ENCODE peak calls at places on chromosomes 7 and 10, in five cellular contexts. U is HepG2, Y is SK-N-SH, S is GM12878, D is K562. J is an unnamed sample.

GRCh38 chr7:101816499-101817030 is 861 bp upstream of the CUX1 start:
- DNase-seq in S (no peak), Y (peak), D (peak), U (no peak), J (no peak)

GRCh38 chr7:596071-596818 is 76.6 kb upstream of the PDGFA start:
- DNase-seq in D (no peak), U (no peak), Y (no peak), S (no peak), J (no peak)

GRCh38 chr10:70602665-70603438 is at the start of gene PRF1:
- DNase-seq in D (peak), S (no peak), Y (no peak), U (peak), J (no peak)

GRCh38 chr7:108875139-108875538 is 305.5 kb downstream of the DNAJB9 start:
- DNase-seq in D (peak), S (no peak), Y (peak), U (no peak), J (no peak)

GRCh38 chr7:51472873-51473272 is 156.3 kb upstream of the COBL start:
- DNase-seq in S (no peak), D (no peak), Y (no peak), U (no peak), J (peak)

GRCh38 chr10:46268076-46268881 is 18.5 kb upstream of the ANTXRL start:
- DNase-seq in S (peak), Y (no peak), U (no peak), D (no peak), J (no peak)

GRCh38 chr7:22549667-22550513 is 49.9 kb upstream of the STEAP1B start:
- DNase-seq in D (no peak), U (peak), Y (peak), S (no peak), J (no peak)

GRCh38 chr10:69571618-69572158 is 1.5 kb downstream of the NEUROG3 start:
- DNase-seq in U (no peak), S (no peak), D (no peak), Y (peak), J (no peak)

GRCh38 chr10:79052311-79053080 is 16.3 kb upstream of the ZMIZ1 start:
- DNase-seq in S (no peak), U (peak), D (peak), Y (peak), J (no peak)

GRCh38 chr7:73907554-73908122 is 46.7 kb downstream of the TMEM270 start:
- DNase-seq in S (no peak), Y (no peak), U (no peak), D (no peak), J (no peak)

GRCh38 chr10:47087667-47088066 is 176.4 kb downstream of the PTPN20 start:
- DNase-seq in U (no peak), D (no peak), S (no peak), Y (no peak), J (no peak)

GRCh38 chr7:30921951-30922401 is 10.3 kb downstream of the AQP1 start:
- DNase-seq in D (no peak), Y (no peak), S (no peak), U (no peak), J (no peak)

GRCh38 chr10:93126484-93127052 is 52.9 kb downstream of the CYP26A1 start:
- DNase-seq in D (peak), Y (no peak), S (no peak), U (no peak), J (no peak)
- TF ChIP-seq REST in D (no peak), Y (no peak), S (no peak), U (no peak), J (no peak)

DNA sequence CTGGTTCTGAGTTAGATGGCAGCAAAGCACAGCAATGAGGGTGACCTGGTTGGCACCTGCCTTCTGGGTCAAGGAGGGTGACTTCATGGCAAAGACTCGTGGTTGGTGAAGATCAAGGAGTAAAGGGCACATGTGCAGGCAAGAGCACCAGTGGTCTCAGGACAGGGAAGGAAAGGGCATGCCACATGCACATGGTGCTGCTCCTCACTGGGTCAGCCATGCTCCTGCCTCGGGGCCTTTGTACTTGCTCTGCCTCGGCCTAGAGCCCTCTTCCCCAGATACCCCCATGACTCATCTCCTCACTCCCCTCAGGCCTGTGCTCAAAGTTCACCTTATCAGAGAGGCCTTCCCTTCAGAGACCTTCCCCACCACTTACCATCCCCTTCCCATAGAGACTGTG is 106.7 kb upstream of the KDM7A start:
- DNase-seq in U (no peak), Y (no peak), S (no peak), D (no peak), J (no peak)
- TF ChIP-seq GABPA in U (no peak), Y (no peak), S (no peak), D (no peak), J (no peak)

DNA sequence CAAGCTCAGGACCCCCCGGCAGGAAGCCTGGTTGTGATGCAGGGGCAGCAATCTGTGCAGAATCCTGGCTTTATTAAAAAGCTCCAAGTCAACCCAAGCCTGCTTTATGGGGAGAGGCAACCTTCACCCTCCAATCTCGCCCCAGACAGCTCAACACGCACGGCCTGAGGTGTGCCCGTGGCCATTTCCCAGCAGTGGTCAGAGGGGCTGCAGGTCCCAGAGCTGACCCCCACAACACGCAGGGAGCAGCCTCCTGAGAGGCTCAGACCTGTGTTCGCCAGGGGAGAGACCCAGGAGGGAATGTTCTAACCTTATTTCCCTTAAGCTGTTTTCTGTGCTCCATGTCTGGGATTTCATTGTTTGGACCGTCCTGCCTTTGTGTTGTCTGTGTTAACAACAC is 108.2 kb downstream of the CTBP2 start:
- DNase-seq in Y (no peak), D (peak), U (no peak), S (no peak), J (no peak)
- TF ChIP-seq CTCF in Y (no peak), D (no peak), U (no peak), S (no peak), J (no peak)

DNA sequence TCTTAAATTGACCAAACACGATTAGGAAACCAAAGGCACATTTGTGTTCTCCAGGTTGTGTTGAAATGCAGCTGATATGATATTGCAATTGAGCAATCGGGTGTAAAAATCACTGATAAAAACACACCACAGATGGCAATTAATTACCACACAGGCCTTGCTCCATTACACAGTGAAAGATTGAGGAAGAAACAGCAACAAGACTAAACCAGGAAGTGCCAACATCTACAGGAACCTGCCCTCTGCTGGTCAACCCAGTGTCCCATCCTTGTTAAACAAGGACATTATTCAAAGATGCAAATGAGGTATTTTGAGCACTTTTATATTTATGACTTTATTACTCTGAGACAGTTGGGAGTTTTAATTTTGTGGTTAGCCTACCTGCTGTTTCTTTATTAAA is 765.6 kb upstream of the GHITM start:
- DNase-seq in S (no peak), U (no peak), Y (peak), D (no peak), J (peak)
- TF ChIP-seq REST in S (no peak), U (no peak), Y (no peak), D (no peak), J (no peak)

GRCh38 chr7:18541189-18541870 is 45.8 kb downstream of the HDAC9 start:
- DNase-seq in Y (no peak), S (no peak), U (no peak), D (no peak), J (no peak)
- TF ChIP-seq GABPA in Y (no peak), S (no peak), U (no peak), D (no peak), J (no peak)

J was measured in HL-60.